ENCODE peak calls at places on chromosomes 16 and 17, in nine cellular contexts. One of them, this sample, is unnamed.

GRCh38 chr16:2194166-2194834 is 2.1 kb downstream of the CASKIN1 start:
- DNase-seq in BE2C: peak; percentile 80
- DNase-seq in heart right ventricle: no peak
- DNase-seq in brain microvascular endothelial cell: peak; percentile 37
- DNase-seq in pancreas: no peak
- DNase-seq in AG04449: no peak
- DNase-seq in body of pancreas: no peak
- DNase-seq in K562: no peak
- DNase-seq in astrocyte of the spinal cord: no peak
- DNase-seq in this sample: peak; percentile 51

GRCh38 chr16:57264950-57265371 is 19.5 kb downstream of the PLLP start:
- DNase-seq in BE2C: no peak
- DNase-seq in heart right ventricle: no peak
- DNase-seq in brain microvascular endothelial cell: no peak
- DNase-seq in pancreas: peak; percentile 90
- DNase-seq in AG04449: no peak
- DNase-seq in body of pancreas: peak; percentile 96
- DNase-seq in K562: no peak
- DNase-seq in astrocyte of the spinal cord: no peak
- DNase-seq in this sample: no peak

GRCh38 chr17:34781571-34782108 is 179.6 kb downstream of the CCT6B start:
- DNase-seq in BE2C: peak; percentile 83
- DNase-seq in heart right ventricle: no peak
- DNase-seq in brain microvascular endothelial cell: no peak
- DNase-seq in pancreas: no peak
- DNase-seq in AG04449: no peak
- DNase-seq in body of pancreas: no peak
- DNase-seq in K562: no peak
- DNase-seq in astrocyte of the spinal cord: no peak
- DNase-seq in this sample: no peak

GRCh38 chr17:75398279-75398678 is 7.2 kb downstream of the GRB2 start:
- DNase-seq in BE2C: no peak
- DNase-seq in heart right ventricle: no peak
- DNase-seq in brain microvascular endothelial cell: no peak
- DNase-seq in pancreas: no peak
- DNase-seq in AG04449: no peak
- DNase-seq in body of pancreas: no peak
- DNase-seq in K562: no peak
- DNase-seq in astrocyte of the spinal cord: no peak
- DNase-seq in this sample: no peak

GRCh38 chr16:85284138-85284897 is 172.0 kb upstream of the CIBAR2 start:
- DNase-seq in BE2C: no peak
- DNase-seq in heart right ventricle: no peak
- DNase-seq in brain microvascular endothelial cell: no peak
- DNase-seq in pancreas: no peak
- DNase-seq in AG04449: no peak
- DNase-seq in body of pancreas: no peak
- DNase-seq in K562: no peak
- DNase-seq in astrocyte of the spinal cord: no peak
- DNase-seq in this sample: no peak

GRCh38 chr16:54027126-54027922 is 259.3 kb downstream of the IRX3 start:
- DNase-seq in BE2C: no peak
- DNase-seq in heart right ventricle: no peak
- DNase-seq in brain microvascular endothelial cell: peak; percentile 86
- DNase-seq in pancreas: no peak
- DNase-seq in AG04449: peak; percentile 46
- DNase-seq in body of pancreas: no peak
- DNase-seq in K562: no peak
- DNase-seq in astrocyte of the spinal cord: peak; percentile 59
- DNase-seq in this sample: peak; percentile 68

GRCh38 chr16:76670125-76670857 is 393.1 kb downstream of the CNTNAP4 start:
- DNase-seq in BE2C: no peak
- DNase-seq in heart right ventricle: no peak
- DNase-seq in brain microvascular endothelial cell: no peak
- DNase-seq in pancreas: no peak
- DNase-seq in AG04449: no peak
- DNase-seq in body of pancreas: no peak
- DNase-seq in K562: no peak
- DNase-seq in astrocyte of the spinal cord: no peak
- DNase-seq in this sample: no peak

GRCh38 chr17:12851901-12852435 is 62.7 kb downstream of the ARHGAP44 start:
- DNase-seq in BE2C: no peak
- DNase-seq in heart right ventricle: no peak
- DNase-seq in brain microvascular endothelial cell: no peak
- DNase-seq in pancreas: no peak
- DNase-seq in AG04449: no peak
- DNase-seq in body of pancreas: no peak
- DNase-seq in K562: no peak
- DNase-seq in astrocyte of the spinal cord: no peak
- DNase-seq in this sample: no peak

GRCh38 chr16:10929853-10930754 is 12.2 kb downstream of the DEXI start:
- DNase-seq in BE2C: no peak
- DNase-seq in heart right ventricle: no peak
- DNase-seq in brain microvascular endothelial cell: no peak
- DNase-seq in pancreas: no peak
- DNase-seq in AG04449: no peak
- DNase-seq in body of pancreas: peak; percentile 28
- DNase-seq in K562: no peak
- DNase-seq in astrocyte of the spinal cord: peak; percentile 46
- DNase-seq in this sample: no peak

GRCh38 chr16:23835390-23836077 is at the start of gene PRKCB:
- DNase-seq in BE2C: peak; percentile 89
- DNase-seq in heart right ventricle: peak; percentile 77
- DNase-seq in brain microvascular endothelial cell: peak; percentile 5
- DNase-seq in pancreas: no peak
- DNase-seq in AG04449: no peak
- DNase-seq in body of pancreas: peak; percentile 51
- DNase-seq in K562: peak; percentile 96
- DNase-seq in astrocyte of the spinal cord: peak; percentile 5
- DNase-seq in this sample: peak; percentile 41

GRCh38 chr16:77624085-77624484 is 98.2 kb upstream of the NUDT7 start:
- DNase-seq in BE2C: no peak
- DNase-seq in heart right ventricle: no peak
- DNase-seq in brain microvascular endothelial cell: no peak
- DNase-seq in pancreas: no peak
- DNase-seq in AG04449: no peak
- DNase-seq in body of pancreas: no peak
- DNase-seq in K562: no peak
- DNase-seq in astrocyte of the spinal cord: no peak
- DNase-seq in this sample: no peak

GRCh38 chr17:75262112-75262606 is 480 bp downstream of the MRPS7 start:
- DNase-seq in BE2C: no peak
- DNase-seq in heart right ventricle: no peak
- DNase-seq in brain microvascular endothelial cell: no peak
- DNase-seq in pancreas: no peak
- DNase-seq in AG04449: no peak
- DNase-seq in body of pancreas: no peak
- DNase-seq in K562: no peak
- DNase-seq in astrocyte of the spinal cord: no peak
- DNase-seq in this sample: no peak

GRCh38 chr17:33519692-33520091 is 226.6 kb upstream of the ASIC2 start:
- DNase-seq in BE2C: no peak
- DNase-seq in heart right ventricle: no peak
- DNase-seq in brain microvascular endothelial cell: no peak
- DNase-seq in pancreas: no peak
- DNase-seq in AG04449: no peak
- DNase-seq in body of pancreas: no peak
- DNase-seq in K562: no peak
- DNase-seq in astrocyte of the spinal cord: no peak
- DNase-seq in this sample: no peak

GRCh38 chr17:33523577-33523981 is 230.5 kb upstream of the ASIC2 start:
- DNase-seq in BE2C: no peak
- DNase-seq in heart right ventricle: no peak
- DNase-seq in brain microvascular endothelial cell: peak; percentile 1
- DNase-seq in pancreas: no peak
- DNase-seq in AG04449: no peak
- DNase-seq in body of pancreas: peak; percentile 6
- DNase-seq in K562: no peak
- DNase-seq in astrocyte of the spinal cord: no peak
- DNase-seq in this sample: peak; percentile 2

GRCh38 chr17:33520404-33521032 is 227.4 kb upstream of the ASIC2 start:
- DNase-seq in BE2C: peak; percentile 74
- DNase-seq in heart right ventricle: peak; percentile 57
- DNase-seq in brain microvascular endothelial cell: no peak
- DNase-seq in pancreas: peak; percentile 50
- DNase-seq in AG04449: no peak
- DNase-seq in body of pancreas: peak; percentile 58
- DNase-seq in K562: peak; percentile 75
- DNase-seq in astrocyte of the spinal cord: no peak
- DNase-seq in this sample: peak; percentile 15

GRCh38 chr17:33522623-33523022 is 229.5 kb upstream of the ASIC2 start:
- DNase-seq in BE2C: no peak
- DNase-seq in heart right ventricle: no peak
- DNase-seq in brain microvascular endothelial cell: no peak
- DNase-seq in pancreas: no peak
- DNase-seq in AG04449: no peak
- DNase-seq in body of pancreas: no peak
- DNase-seq in K562: peak; percentile 41
- DNase-seq in astrocyte of the spinal cord: no peak
- DNase-seq in this sample: no peak

DNA sequence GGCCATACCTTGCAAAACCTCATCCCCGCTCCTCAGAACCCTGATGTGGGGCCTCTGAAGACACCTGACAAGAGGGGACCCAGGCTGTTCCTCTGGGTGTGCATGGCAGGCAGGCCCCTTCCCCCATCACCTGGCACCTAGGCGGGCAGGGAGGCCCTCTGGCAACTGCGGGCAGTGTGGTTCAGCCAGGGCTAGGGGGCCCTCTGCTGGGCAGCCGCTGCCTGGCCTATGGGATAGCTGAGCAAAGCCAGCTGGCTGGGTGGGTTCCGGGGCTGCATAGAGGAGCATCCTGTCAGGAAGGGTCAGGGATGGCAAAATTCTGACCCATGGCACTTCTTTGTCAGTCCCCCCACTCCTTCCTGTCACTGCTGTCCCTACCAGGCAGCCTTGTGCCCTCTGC is 228.7 kb upstream of the ASIC2 start:
- DNase-seq in BE2C: peak; percentile 66
- DNase-seq in heart right ventricle: no peak
- DNase-seq in brain microvascular endothelial cell: no peak
- DNase-seq in pancreas: no peak
- DNase-seq in AG04449: no peak
- DNase-seq in body of pancreas: peak; percentile 10
- DNase-seq in K562: peak; percentile 60
- DNase-seq in astrocyte of the spinal cord: no peak
- DNase-seq in this sample: no peak
- TF ChIP-seq CTCF in BE2C: peak; percentile 62
- TF ChIP-seq CTCF in heart right ventricle: peak; percentile 35
- TF ChIP-seq CTCF in brain microvascular endothelial cell: peak; percentile 19
- TF ChIP-seq CTCF in pancreas: no peak
- TF ChIP-seq CTCF in AG04449: peak; percentile 19
- TF ChIP-seq CTCF in body of pancreas: no peak
- TF ChIP-seq CTCF in K562: peak; percentile 53
- TF ChIP-seq CTCF in astrocyte of the spinal cord: peak; percentile 11
- TF ChIP-seq CTCF in this sample: peak; percentile 13

GRCh38 chr17:50195196-50195865 is 6.1 kb downstream of the COL1A1 start:
- DNase-seq in BE2C: no peak
- DNase-seq in heart right ventricle: no peak
- DNase-seq in brain microvascular endothelial cell: no peak
- DNase-seq in pancreas: peak; percentile 12
- DNase-seq in AG04449: no peak
- DNase-seq in body of pancreas: no peak
- DNase-seq in K562: no peak
- DNase-seq in astrocyte of the spinal cord: peak; percentile 53
- DNase-seq in this sample: peak; percentile 68
- H3K4me3 ChIP-seq in BE2C: no peak overlapping the region
- H3K4me3 ChIP-seq in heart right ventricle: no peak overlapping the region
- H3K4me3 ChIP-seq in brain microvascular endothelial cell: peak overlapping the region; percentile 100
- H3K4me3 ChIP-seq in pancreas: no peak overlapping the region
- H3K4me3 ChIP-seq in AG04449: peak overlapping the region; percentile 100
- H3K4me3 ChIP-seq in body of pancreas: no peak overlapping the region
- H3K4me3 ChIP-seq in K562: no peak overlapping the region
- H3K4me3 ChIP-seq in astrocyte of the spinal cord: no peak overlapping the region
- H3K4me3 ChIP-seq in this sample: peak overlapping the region; percentile 33

GRCh38 chr17:7910711-7911110 is 5.4 kb downstream of the RNF227 start:
- DNase-seq in BE2C: no peak
- DNase-seq in heart right ventricle: no peak
- DNase-seq in brain microvascular endothelial cell: no peak
- DNase-seq in pancreas: no peak
- DNase-seq in AG04449: no peak
- DNase-seq in body of pancreas: no peak
- DNase-seq in K562: no peak
- DNase-seq in astrocyte of the spinal cord: no peak
- DNase-seq in this sample: no peak
- TF ChIP-seq CTCF in BE2C: no peak
- TF ChIP-seq CTCF in heart right ventricle: no peak
- TF ChIP-seq CTCF in brain microvascular endothelial cell: no peak
- TF ChIP-seq CTCF in pancreas: no peak
- TF ChIP-seq CTCF in AG04449: no peak
- TF ChIP-seq CTCF in body of pancreas: no peak
- TF ChIP-seq CTCF in K562: no peak
- TF ChIP-seq CTCF in astrocyte of the spinal cord: no peak
- TF ChIP-seq CTCF in this sample: no peak

DNA sequence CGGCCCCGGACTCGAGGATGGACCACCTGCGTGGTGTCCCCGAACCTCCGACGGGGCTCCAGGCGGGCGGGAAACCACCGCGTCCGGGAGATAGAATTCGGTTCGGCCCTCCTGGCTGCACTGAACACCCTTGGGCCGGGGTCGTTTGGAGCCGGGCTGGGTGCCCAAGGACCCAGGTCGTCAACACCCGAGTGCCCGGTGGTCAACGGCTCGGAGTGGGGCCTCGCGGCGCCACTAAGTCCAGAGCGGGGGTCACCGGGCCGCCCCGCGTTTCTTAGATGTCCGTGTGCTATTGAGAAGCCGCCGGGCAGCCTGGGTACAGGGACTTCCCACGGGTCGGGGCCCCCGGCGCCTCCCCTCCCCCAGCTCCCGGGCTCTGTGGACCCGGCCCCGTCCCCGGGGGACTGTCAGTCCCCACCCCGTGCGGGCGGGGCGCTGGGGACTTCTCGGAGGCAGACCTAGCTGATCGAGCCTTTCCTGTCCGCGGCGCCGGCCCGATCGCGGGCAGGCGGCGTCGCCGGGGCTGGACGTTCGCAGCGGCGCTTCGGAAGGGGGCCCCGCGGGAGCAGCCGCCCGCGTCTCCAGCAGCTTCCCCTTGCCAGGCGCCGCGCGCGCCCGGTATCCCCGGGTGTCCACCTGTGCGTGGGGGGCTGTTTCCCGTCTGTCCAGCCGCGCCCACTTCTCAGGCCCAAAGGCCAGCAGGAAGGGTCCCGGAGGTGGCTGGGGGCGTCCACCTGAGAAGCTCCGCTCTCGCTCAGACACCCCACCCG is 655 bp upstream of the NPTX1 start:
- DNase-seq in BE2C: no peak
- DNase-seq in heart right ventricle: no peak
- DNase-seq in brain microvascular endothelial cell: no peak
- DNase-seq in pancreas: no peak
- DNase-seq in AG04449: no peak
- DNase-seq in body of pancreas: no peak
- DNase-seq in K562: no peak
- DNase-seq in astrocyte of the spinal cord: no peak
- DNase-seq in this sample: no peak
- H3K4me3 ChIP-seq in BE2C: no peak overlapping the region
- H3K4me3 ChIP-seq in heart right ventricle: peak overlapping the region; percentile 14
- H3K4me3 ChIP-seq in brain microvascular endothelial cell: peak overlapping the region; percentile 34
- H3K4me3 ChIP-seq in pancreas: no peak overlapping the region
- H3K4me3 ChIP-seq in AG04449: no peak overlapping the region
- H3K4me3 ChIP-seq in body of pancreas: no peak overlapping the region
- H3K4me3 ChIP-seq in K562: no peak overlapping the region
- H3K4me3 ChIP-seq in astrocyte of the spinal cord: no peak overlapping the region
- H3K4me3 ChIP-seq in this sample: peak overlapping the region; percentile 45

GRCh38 chr17:79808763-79809529 is 12.1 kb upstream of the CBX8 start:
- DNase-seq in BE2C: no peak
- DNase-seq in heart right ventricle: no peak
- DNase-seq in brain microvascular endothelial cell: no peak
- DNase-seq in pancreas: peak; percentile 58
- DNase-seq in AG04449: no peak
- DNase-seq in body of pancreas: peak; percentile 65
- DNase-seq in K562: no peak
- DNase-seq in astrocyte of the spinal cord: no peak
- DNase-seq in this sample: peak; percentile 46
- TF ChIP-seq CTCF in BE2C: peak; percentile 14
- TF ChIP-seq CTCF in heart right ventricle: peak; percentile 9
- TF ChIP-seq CTCF in brain microvascular endothelial cell: peak; percentile 53
- TF ChIP-seq CTCF in pancreas: no peak
- TF ChIP-seq CTCF in AG04449: no peak
- TF ChIP-seq CTCF in body of pancreas: peak; percentile 32
- TF ChIP-seq CTCF in K562: peak; percentile 68
- TF ChIP-seq CTCF in astrocyte of the spinal cord: peak; percentile 38
- TF ChIP-seq CTCF in this sample: peak; percentile 27